ENCODE peak calls at places on chromosome 3, in five cellular contexts. G, I, F, J and V are unnamed samples.

GRCh38 chr3:150078983-150079739 is 108.5 kb upstream of the PFN2 start:
- DNase-seq in J (no peak), F (no peak), G (no peak), I (peak; percentile 38), V (no peak)

GRCh38 chr3:105359098-105359762 is 7.5 kb upstream of the ALCAM start:
- DNase-seq in F (no peak), I (no peak), G (peak; percentile 69), J (no peak), V (no peak)

GRCh38 chr3:72629191-72629611 is 219.0 kb downstream of the SHQ1 start:
- DNase-seq in I (no peak), F (no peak), J (no peak), G (no peak), V (no peak)

GRCh38 chr3:157405457-157405856 is 31.2 kb upstream of the PTX3 start:
- DNase-seq in F (no peak), G (no peak), J (no peak), I (no peak), V (no peak)

GRCh38 chr3:90054306-90054705 is 946.9 kb downstream of the EPHA3 start:
- DNase-seq in J (no peak), G (no peak), I (no peak), F (no peak), V (no peak)

GRCh38 chr3:122105626-122106025 is 50.5 kb downstream of the CD86 start:
- DNase-seq in I (no peak), G (no peak), F (no peak), J (no peak), V (no peak)

GRCh38 chr3:8488877-8489865 is 12.5 kb upstream of the LMCD1 start:
- DNase-seq in J (no peak), G (no peak), I (no peak), F (no peak), V (no peak)

GRCh38 chr3:137062250-137062649 is 104.5 kb downstream of the IL20RB start:
- DNase-seq in I (no peak), G (no peak), J (no peak), F (no peak), V (no peak)

GRCh38 chr3:97862582-97862981 is 40.8 kb downstream of the CRYBG3 start:
- DNase-seq in G (no peak), J (no peak), I (no peak), F (no peak), V (no peak)

GRCh38 chr3:155979746-155980145 is 109.3 kb downstream of the GMPS start:
- DNase-seq in I (no peak), G (no peak), J (no peak), F (no peak), V (no peak)

GRCh38 chr3:13651057-13651400 is 102.1 kb downstream of the FBLN2 start:
- DNase-seq in I (no peak), F (no peak), G (no peak), J (no peak), V (no peak)

GRCh38 chr3:28109829-28110228 is 131.6 kb upstream of the CMC1 start:
- DNase-seq in G (no peak), F (no peak), I (no peak), J (no peak), V (no peak)

GRCh38 chr3:127135241-127136023 is 57.5 kb upstream of the PRR23E start:
- DNase-seq in G (no peak), I (peak; percentile 92), F (no peak), J (no peak), V (no peak)

GRCh38 chr3:101381809-101382208 is 61.4 kb upstream of the IMPG2 start:
- DNase-seq in F (no peak), G (peak; percentile 40), J (no peak), I (peak; percentile 25), V (no peak)

GRCh38 chr3:179015551-179016020 is 56.0 kb downstream of the ZMAT3 start:
- DNase-seq in G (peak; percentile 86), I (peak; percentile 50), J (no peak), F (peak; percentile 41), V (no peak)

GRCh38 chr3:168248383-168249047 is 152.8 kb upstream of the GOLIM4 start:
- DNase-seq in J (peak; percentile 66), I (peak; percentile 72), F (no peak), G (peak; percentile 16), V (peak; percentile 59)

GRCh38 chr3:173398111-173398479 is 551 bp downstream of the NLGN1 start:
- DNase-seq in G (no peak), F (no peak), I (no peak), J (no peak), V (no peak)

GRCh38 chr3:37660782-37661181 is 200.9 kb upstream of the CTDSPL start:
- DNase-seq in J (no peak), I (no peak), F (no peak), G (no peak), V (no peak)

GRCh38 chr3:46946416-46946815 is 30.1 kb downstream of the CCDC12 start:
- DNase-seq in J (no peak), I (no peak), F (no peak), G (no peak), V (peak; percentile 74)

GRCh38 chr3:46942481-46943236 is 33.9 kb downstream of the CCDC12 start:
- DNase-seq in J (no peak), F (peak; percentile 6), G (no peak), I (no peak), V (peak; percentile 54)

GRCh38 chr3:46942079-46942478 is 34.5 kb downstream of the CCDC12 start:
- DNase-seq in F (peak; percentile 60), I (no peak), J (no peak), G (no peak), V (peak; percentile 42)

GRCh38 chr3:46943237-46944187 is 33.0 kb downstream of the CCDC12 start:
- DNase-seq in I (no peak), F (peak; percentile 69), G (peak; percentile 74), J (no peak), V (peak; percentile 47)

DNA sequence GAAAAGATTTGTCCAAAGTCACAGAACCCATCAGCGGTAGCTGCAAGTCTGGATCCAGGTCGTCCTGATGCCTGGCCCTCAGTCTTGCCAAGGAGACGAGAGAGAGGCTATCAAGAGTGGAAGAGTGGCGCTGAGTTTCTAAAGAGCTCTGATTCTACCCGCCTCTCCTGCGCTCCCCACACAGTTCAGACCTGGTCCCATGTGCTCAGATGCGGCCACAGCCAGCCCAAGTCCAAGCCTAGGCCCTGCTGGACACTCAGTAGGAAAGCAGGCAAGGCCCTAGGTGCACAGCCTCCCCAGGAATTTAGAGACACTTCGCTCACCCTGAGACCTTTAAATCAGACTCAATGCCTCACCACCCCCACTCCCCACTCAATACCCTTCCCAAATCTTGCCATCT is 32.4 kb downstream of the CCDC12 start:
- DNase-seq in I (no peak), G (no peak), F (no peak), J (no peak), V (peak; percentile 62)
- TF ChIP-seq CTCF in I (no peak), G (no peak), F (no peak), J (no peak), V (no peak)

GRCh38 chr3:128907706-128908445 is 28.5 kb downstream of the ACAD9 start:
- DNase-seq in J (no peak), F (no peak), G (no peak), I (no peak), V (no peak)

GRCh38 chr3:128906804-128907525 is 27.5 kb downstream of the ACAD9 start:
- DNase-seq in J (no peak), F (no peak), I (no peak), G (no peak), V (no peak)

GRCh38 chr3:128908951-128909350 is 29.5 kb downstream of the ACAD9 start:
- DNase-seq in I (no peak), J (no peak), G (no peak), F (no peak), V (no peak)

GRCh38 chr3:128903501-128903900 is 24.1 kb downstream of the ACAD9 start:
- DNase-seq in F (no peak), G (no peak), I (no peak), J (no peak), V (no peak)

DNA sequence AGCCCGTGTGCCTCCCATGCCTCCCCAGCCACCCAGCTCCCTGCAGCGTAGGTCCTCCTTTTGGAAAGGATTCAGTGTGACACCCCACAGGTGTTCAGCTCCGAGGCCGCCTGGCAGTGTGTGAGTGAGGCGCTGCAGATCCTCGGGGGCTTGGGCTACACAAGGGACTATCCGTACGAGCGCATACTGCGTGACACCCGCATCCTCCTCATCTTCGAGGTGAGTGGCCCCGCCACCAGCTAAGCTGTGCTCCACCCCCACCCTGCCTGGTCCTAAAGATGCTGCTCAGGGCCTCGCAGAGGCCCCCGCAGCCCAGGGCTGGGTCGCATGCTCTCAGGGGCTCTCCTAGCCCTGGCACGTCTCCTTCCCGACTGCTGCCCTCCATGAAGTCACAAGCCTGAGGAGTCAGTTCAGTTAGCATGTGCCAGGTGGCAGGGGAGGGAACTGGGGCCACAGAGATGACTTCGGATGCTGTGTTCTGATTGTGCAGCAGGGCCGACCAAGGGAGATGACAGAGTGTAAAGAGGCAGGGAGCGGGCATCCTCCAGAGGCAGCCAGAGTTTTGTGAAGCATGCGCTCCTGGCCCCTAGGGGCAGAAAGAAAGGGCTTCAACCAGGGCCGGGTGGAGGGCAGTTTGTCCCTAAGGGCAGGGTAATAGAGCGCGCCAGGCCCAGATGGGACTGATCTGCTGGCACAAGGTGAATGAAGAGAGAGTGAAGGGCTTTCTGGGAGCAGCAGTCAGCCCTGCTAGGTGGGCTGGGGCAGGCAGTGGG is 26.8 kb downstream of the ACAD9 start:
- DNase-seq in F (no peak), G (no peak), I (no peak), J (no peak), V (no peak)
- H3K36me3 ChIP-seq in F (peaks cover 59% of the 10 kb centered on the region), G (peaks cover 6% of the 10 kb centered on the region), I (peaks cover 16% of the 10 kb centered on the region), J (peaks cover 16% of the 10 kb centered on the region), V (peaks cover 100% of the 10 kb centered on the region)

DNA sequence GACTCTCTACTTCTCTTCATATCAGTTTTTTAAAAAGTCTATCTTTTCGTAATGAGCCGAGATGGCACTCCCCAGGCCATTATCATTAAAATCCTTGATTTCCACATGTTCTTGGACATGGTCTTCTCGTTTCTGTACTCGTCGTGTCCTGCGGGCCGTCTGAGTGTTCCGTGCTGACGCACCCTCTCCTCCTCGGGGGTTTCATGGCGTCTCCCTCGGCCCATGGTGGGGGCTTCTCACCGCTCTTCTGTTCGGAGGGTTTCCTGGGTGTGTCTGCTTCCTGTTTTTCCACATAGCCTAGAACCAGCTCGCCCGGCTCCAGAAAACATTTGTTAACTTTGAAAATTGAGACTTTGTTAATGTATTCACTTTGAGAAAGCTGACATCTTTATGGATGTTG is 92.7 kb downstream of the VGLL4 start:
- DNase-seq in J (no peak), I (no peak), F (peak; percentile 3), G (no peak), V (peak; percentile 53)
- TF ChIP-seq CTCF in J (no peak), I (no peak), F (no peak), G (no peak), V (no peak)

GRCh38 chr3:106711650-106712049 is 665.6 kb upstream of the CCDC54 start:
- DNase-seq in I (no peak), G (no peak), J (no peak), F (no peak), V (no peak)

GRCh38 chr3:106717178-106717780 is 660.0 kb upstream of the CCDC54 start:
- DNase-seq in G (no peak), I (no peak), J (no peak), F (no peak), V (no peak)

GRCh38 chr3:106710596-106710995 is 666.6 kb upstream of the CCDC54 start:
- DNase-seq in J (no peak), G (no peak), F (no peak), I (no peak), V (no peak)

GRCh38 chr3:106719583-106719982 is 657.7 kb upstream of the CCDC54 start:
- DNase-seq in I (no peak), F (no peak), G (no peak), J (no peak), V (no peak)

DNA sequence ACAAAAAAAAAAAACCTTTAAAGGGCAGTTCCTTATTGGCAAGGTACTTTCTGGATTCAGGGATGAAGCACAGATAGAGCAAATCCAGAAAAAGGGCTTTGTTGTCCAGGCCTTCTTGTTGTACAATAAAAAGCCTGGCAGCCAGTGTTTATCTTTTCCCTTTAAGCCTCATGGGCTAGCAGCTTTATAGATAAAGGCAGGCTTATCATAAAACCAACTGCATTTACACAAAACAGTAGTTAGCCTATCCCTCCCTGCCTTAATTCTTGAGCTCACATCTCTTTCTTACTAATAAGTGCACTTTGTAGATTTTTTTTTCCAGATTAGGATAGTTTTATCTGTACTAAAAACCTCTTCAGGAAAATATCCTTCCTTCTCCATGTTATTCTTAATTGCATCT is 662.8 kb upstream of the CCDC54 start:
- DNase-seq in G (no peak), I (no peak), F (no peak), J (no peak), V (no peak)
- H3K36me3 ChIP-seq in G (no peaks in the 10 kb centered on the region), I (peaks cover 7% of the 10 kb centered on the region), F (no peaks in the 10 kb centered on the region), J (no peaks in the 10 kb centered on the region), V (no peaks in the 10 kb centered on the region)